ENCODE peak calls at places on chromosomes 5 and 9, in five cellular contexts. Y is CD8-positive, alpha-beta T cell; Q is mammary epithelial cell; J is Panc1; E is heart left ventricle. M is an unnamed sample. For H3K4me1, the result is how much of the 10 kb centered on the place peaks cover.

GRCh38 chr5:143506881-143507552 is 103.5 kb upstream of the NR3C1 start:
- DNase-seq in Y (no peak), Q (peak), J (peak), E (no peak), M (no peak)

GRCh38 chr5:37494756-37495155 is 115.6 kb downstream of the WDR70 start:
- DNase-seq in Y (no peak), Q (peak), J (no peak), E (no peak), M (no peak)

GRCh38 chr9:31520301-31521085 is 864.0 kb upstream of the ACO1 start:
- DNase-seq in Y (no peak), Q (no peak), J (no peak), E (no peak), M (no peak)

GRCh38 chr5:175887463-175887862 is 16.1 kb downstream of the CPLX2 start:
- DNase-seq in Y (no peak), Q (no peak), J (no peak), E (no peak), M (no peak)

GRCh38 chr5:89967806-89968444 is 441.6 kb downstream of the CETN3 start:
- DNase-seq in Y (no peak), Q (peak), J (no peak), E (no peak), M (no peak)

GRCh38 chr9:124420991-124421543 is 5.8 kb upstream of the PSMB7 start:
- DNase-seq in Y (no peak), Q (no peak), J (no peak), E (no peak), M (no peak)

GRCh38 chr5:67205981-67206380 is 9.4 kb upstream of the CD180 start:
- DNase-seq in Y (no peak), Q (no peak), J (no peak), E (no peak), M (no peak)

GRCh38 chr5:1037123-1037670 is 28.6 kb downstream of the NKD2 start:
- DNase-seq in Y (no peak), Q (no peak), J (no peak), E (no peak), M (no peak)

GRCh38 chr5:72138943-72139467 is 31.7 kb downstream of the MAP1B start:
- DNase-seq in Y (no peak), Q (peak), J (no peak), E (no peak), M (no peak)

GRCh38 chr5:73938938-73939320 is 312.9 kb downstream of the ARHGEF28 start:
- DNase-seq in Y (no peak), Q (no peak), J (no peak), E (no peak), M (no peak)

GRCh38 chr5:73940026-73940425 is 314.0 kb downstream of the ARHGEF28 start:
- DNase-seq in Y (no peak), Q (peak), J (no peak), E (no peak), M (no peak)

GRCh38 chr5:73939535-73939934 is 313.5 kb downstream of the ARHGEF28 start:
- DNase-seq in Y (no peak), Q (no peak), J (no peak), E (no peak), M (no peak)

GRCh38 chr5:73942783-73943182 is 316.8 kb downstream of the ARHGEF28 start:
- DNase-seq in Y (no peak), Q (no peak), J (no peak), E (no peak), M (no peak)

DNA sequence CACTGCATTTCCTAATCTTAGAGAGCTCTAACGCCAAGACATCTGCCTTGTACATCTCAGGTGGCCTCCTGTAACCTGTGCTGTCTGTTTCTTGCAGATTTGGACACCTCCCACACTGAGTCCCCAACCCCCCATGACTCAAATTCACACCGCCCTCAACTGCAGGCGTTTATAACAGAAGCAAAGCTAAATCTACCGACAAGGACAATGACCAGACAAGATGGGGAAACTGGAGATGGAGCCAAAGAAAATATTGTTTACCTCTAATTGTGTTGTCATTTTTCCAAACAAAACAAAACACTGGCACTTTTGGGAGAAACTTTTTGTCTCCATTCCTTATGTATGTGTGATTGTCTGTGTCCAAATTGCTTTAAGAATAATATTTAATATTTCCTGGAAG is 314.8 kb downstream of the ARHGEF28 start:
- DNase-seq in Y (no peak), Q (no peak), J (no peak), E (no peak), M (no peak)
- H3K27ac ChIP-seq in Y (no peak), Q (no peak), J (no peak), E (no peak), M (no peak)

DNA sequence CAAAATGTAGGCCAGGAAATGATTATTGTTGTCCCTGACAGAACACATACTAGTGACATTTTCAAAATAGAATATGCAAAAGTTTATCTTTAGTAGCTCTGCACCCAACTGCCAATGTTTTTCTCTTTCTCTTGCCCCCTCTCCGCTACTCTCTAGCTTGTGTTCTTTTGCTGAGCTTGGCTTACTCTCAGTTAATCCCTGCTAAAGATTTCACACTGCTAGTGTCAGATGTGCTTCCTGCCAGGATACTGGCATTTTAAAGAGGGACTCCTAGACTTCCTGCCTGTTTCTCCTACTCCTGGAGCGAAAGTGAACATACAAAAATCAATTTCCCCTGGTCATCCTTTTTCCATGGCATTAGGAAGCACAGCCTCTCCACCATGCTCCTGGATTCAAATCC is 260.5 kb downstream of the ARRDC3 start:
- DNase-seq in Y (no peak), Q (no peak), J (no peak), E (no peak), M (no peak)
- H3K4me1 ChIP-seq in Y (under half), Q (under half), J (under half), E (under half), M (under half)

DNA sequence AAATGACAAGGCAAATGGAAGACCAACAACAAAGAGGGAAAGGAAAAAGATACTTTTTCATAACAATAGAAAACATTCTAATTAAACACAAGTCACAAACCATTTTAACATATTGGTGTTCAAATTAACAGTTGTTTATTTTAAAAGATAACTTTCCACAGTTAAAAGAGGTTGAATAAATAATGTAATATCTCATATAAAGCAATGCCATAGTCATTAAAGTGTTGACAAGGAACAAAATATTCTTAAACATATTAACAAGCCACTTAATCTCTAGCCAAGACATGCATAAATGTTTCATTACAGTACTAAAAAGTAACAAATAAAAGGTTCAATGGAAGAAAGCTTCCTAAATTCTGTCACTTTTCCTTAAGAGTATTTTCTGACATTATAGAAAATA is 12.6 kb downstream of the TMEM161B start:
- DNase-seq in Y (no peak), Q (no peak), J (no peak), E (no peak), M (no peak)
- H3K27ac ChIP-seq in Y (no peak), Q (no peak), J (no peak), E (no peak), M (no peak)

GRCh38 chr9:128595471-128595870 is 43.1 kb downstream of the SPTAN1 start:
- DNase-seq in Y (no peak), Q (no peak), J (no peak), E (no peak), M (no peak)

GRCh38 chr9:128593856-128594255 is 41.5 kb downstream of the SPTAN1 start:
- DNase-seq in Y (no peak), Q (no peak), J (no peak), E (no peak), M (no peak)

GRCh38 chr9:128587453-128587852 is 35.1 kb downstream of the SPTAN1 start:
- DNase-seq in Y (peak), Q (no peak), J (no peak), E (no peak), M (peak)

GRCh38 chr9:128588581-128589233 is 36.3 kb downstream of the SPTAN1 start:
- DNase-seq in Y (no peak), Q (no peak), J (no peak), E (no peak), M (no peak)

DNA sequence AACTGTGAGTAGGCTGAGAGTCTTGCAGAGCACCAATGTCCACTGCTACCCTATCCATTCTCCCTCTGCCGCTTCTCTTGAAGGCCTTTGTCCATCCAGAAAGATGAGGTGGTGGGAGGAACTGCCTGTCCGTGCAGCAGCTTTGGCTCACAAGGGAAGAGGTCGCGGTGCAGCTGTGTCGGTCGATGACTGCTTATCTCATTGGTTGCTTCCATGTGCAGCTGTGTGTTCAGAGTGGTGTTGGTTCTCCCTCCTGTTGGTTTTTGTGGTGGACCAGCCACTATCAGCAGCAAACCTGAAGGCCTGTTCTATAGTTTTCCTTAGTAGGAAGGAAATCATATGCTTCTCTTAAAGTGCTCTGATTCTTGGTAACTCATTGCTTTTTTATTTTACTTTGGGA is 40.7 kb downstream of the SPTAN1 start:
- DNase-seq in Y (no peak), Q (no peak), J (no peak), E (no peak), M (no peak)
- H3K4me1 ChIP-seq in Y (under half), Q (under half), J (under half), E (under half), M (under half)

DNA sequence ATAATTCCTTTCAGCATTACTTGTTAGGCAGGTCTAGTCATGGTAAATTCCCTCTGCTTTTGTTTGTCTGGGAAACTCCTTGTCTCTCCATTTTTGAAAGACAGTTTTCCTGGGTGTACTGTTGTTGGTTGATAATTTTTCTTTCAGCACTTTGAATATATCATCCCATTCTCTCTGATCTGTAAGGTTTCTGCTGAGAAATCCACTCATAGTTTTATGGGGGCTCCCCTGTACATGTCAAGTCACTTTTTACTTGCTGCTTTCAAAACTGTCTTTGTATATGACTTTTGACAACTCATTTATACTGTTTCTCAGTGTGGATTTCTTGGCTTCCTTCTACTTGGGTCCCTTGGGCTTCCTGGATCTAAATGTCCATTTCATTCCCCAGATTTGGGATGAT is 16.5 kb downstream of the MEIKIN start:
- DNase-seq in Y (no peak), Q (no peak), J (no peak), E (no peak), M (no peak)
- H3K27ac ChIP-seq in Y (no peak), Q (no peak), J (no peak), E (no peak), M (no peak)